ENCODE peak calls at places on chromosome 10, in ten cellular contexts. One of them, this sample, is unnamed.
A peak's percentile ranks its signal among the peaks of the same experiment; 100 is the strongest.

GRCh38 chr10:79985481-79986072 is 36.7 kb upstream of the SFTPD start:
- DNase-seq in uterus: no peak
- DNase-seq in HCT116: no peak
- DNase-seq in endothelial cell of umbilical vein: no peak
- DNase-seq in GM12891: no peak
- DNase-seq in prostate gland: no peak
- DNase-seq in stomach: no peak
- DNase-seq in body of pancreas: no peak
- DNase-seq in esophagus squamous epithelium: no peak
- DNase-seq in vagina: no peak
- DNase-seq in this sample: no peak

GRCh38 chr10:22442063-22442462 is 96.8 kb downstream of the SPAG6 start:
- DNase-seq in uterus: no peak
- DNase-seq in HCT116: no peak
- DNase-seq in endothelial cell of umbilical vein: no peak
- DNase-seq in GM12891: no peak
- DNase-seq in prostate gland: no peak
- DNase-seq in stomach: no peak
- DNase-seq in body of pancreas: no peak
- DNase-seq in esophagus squamous epithelium: no peak
- DNase-seq in vagina: no peak
- DNase-seq in this sample: no peak

GRCh38 chr10:71212249-71213126 is at the start of gene UNC5B:
- DNase-seq in uterus: peak; percentile 93
- DNase-seq in HCT116: peak; percentile 76
- DNase-seq in endothelial cell of umbilical vein: peak; percentile 80
- DNase-seq in GM12891: peak; percentile 65
- DNase-seq in prostate gland: peak; percentile 88
- DNase-seq in stomach: peak; percentile 92
- DNase-seq in body of pancreas: peak; percentile 92
- DNase-seq in esophagus squamous epithelium: no peak
- DNase-seq in vagina: no peak
- DNase-seq in this sample: peak; percentile 81

GRCh38 chr10:52261362-52261761 is 52.7 kb upstream of the DKK1 start:
- DNase-seq in uterus: no peak
- DNase-seq in HCT116: no peak
- DNase-seq in endothelial cell of umbilical vein: no peak
- DNase-seq in GM12891: no peak
- DNase-seq in prostate gland: no peak
- DNase-seq in stomach: no peak
- DNase-seq in body of pancreas: no peak
- DNase-seq in esophagus squamous epithelium: no peak
- DNase-seq in vagina: no peak
- DNase-seq in this sample: no peak

GRCh38 chr10:31612082-31612481 is 293.1 kb downstream of the ZEB1 start:
- DNase-seq in uterus: no peak
- DNase-seq in HCT116: no peak
- DNase-seq in endothelial cell of umbilical vein: no peak
- DNase-seq in GM12891: no peak
- DNase-seq in prostate gland: no peak
- DNase-seq in stomach: no peak
- DNase-seq in body of pancreas: no peak
- DNase-seq in esophagus squamous epithelium: no peak
- DNase-seq in vagina: no peak
- DNase-seq in this sample: no peak

GRCh38 chr10:102628451-102628911 is 15.8 kb upstream of the TRIM8 start:
- DNase-seq in uterus: peak; percentile 53
- DNase-seq in HCT116: no peak
- DNase-seq in endothelial cell of umbilical vein: peak; percentile 30
- DNase-seq in GM12891: no peak
- DNase-seq in prostate gland: no peak
- DNase-seq in stomach: no peak
- DNase-seq in body of pancreas: peak; percentile 37
- DNase-seq in esophagus squamous epithelium: no peak
- DNase-seq in vagina: no peak
- DNase-seq in this sample: no peak

GRCh38 chr10:3935141-3935540 is 150.1 kb upstream of the KLF6 start:
- DNase-seq in uterus: peak; percentile 63
- DNase-seq in HCT116: no peak
- DNase-seq in endothelial cell of umbilical vein: peak; percentile 26
- DNase-seq in GM12891: peak; percentile 81
- DNase-seq in prostate gland: peak; percentile 38
- DNase-seq in stomach: no peak
- DNase-seq in body of pancreas: no peak
- DNase-seq in esophagus squamous epithelium: no peak
- DNase-seq in vagina: no peak
- DNase-seq in this sample: no peak

GRCh38 chr10:31362023-31362641 is 43.1 kb downstream of the ZEB1 start:
- DNase-seq in uterus: no peak
- DNase-seq in HCT116: no peak
- DNase-seq in endothelial cell of umbilical vein: no peak
- DNase-seq in GM12891: no peak
- DNase-seq in prostate gland: no peak
- DNase-seq in stomach: no peak
- DNase-seq in body of pancreas: no peak
- DNase-seq in esophagus squamous epithelium: no peak
- DNase-seq in vagina: no peak
- DNase-seq in this sample: no peak

DNA sequence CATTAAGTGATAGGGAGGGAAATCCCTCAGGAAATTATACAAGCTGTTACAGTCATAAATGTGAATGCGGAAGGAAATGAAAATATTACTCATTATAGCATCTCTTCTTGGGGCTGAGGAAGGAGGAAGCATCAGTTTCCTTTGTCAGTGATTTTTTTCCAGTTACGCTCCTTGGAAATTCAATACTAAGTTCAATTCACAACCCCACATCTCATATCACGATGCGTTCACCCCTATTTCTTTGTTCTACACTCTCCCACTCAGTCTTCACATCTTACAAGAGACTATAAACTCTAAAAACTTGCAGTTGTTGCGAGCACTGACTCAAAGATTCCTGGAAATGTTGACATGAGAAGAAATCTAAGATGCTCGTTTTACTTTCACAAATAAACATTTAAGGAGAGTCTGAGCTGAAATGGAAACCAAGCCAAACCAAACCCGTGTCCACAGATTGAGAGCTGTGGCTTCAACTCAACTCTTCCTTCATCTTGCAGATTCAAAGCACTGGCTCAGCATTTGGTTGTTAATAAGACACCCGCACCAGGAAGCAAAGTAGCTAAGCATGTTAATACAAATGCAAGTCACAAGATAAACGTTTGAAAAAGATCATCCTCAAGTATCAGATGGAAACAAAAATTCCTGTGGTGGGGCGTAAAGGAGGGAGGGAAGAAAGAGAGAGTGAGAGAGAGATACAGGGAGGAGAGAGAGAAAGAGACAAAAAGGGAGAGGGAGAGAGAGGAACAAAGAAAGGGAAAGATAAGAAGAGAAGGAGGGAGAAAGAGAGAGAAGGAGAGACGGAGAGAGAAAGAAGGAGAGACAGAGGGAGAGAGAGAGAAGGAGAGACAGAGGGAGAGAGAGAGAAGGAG is 150.0 kb upstream of the RSU1 start:
- DNase-seq in uterus: no peak
- DNase-seq in HCT116: no peak
- DNase-seq in endothelial cell of umbilical vein: peak; percentile 74
- DNase-seq in GM12891: no peak
- DNase-seq in prostate gland: no peak
- DNase-seq in stomach: no peak
- DNase-seq in body of pancreas: no peak
- DNase-seq in esophagus squamous epithelium: no peak
- DNase-seq in vagina: no peak
- DNase-seq in this sample: no peak
- TF ChIP-seq POLR2A in uterus: no peak
- TF ChIP-seq POLR2A in HCT116: no peak
- TF ChIP-seq POLR2A in endothelial cell of umbilical vein: peak; percentile 19
- TF ChIP-seq POLR2A in GM12891: no peak
- TF ChIP-seq POLR2A in prostate gland: no peak
- TF ChIP-seq POLR2A in stomach: no peak
- TF ChIP-seq POLR2A in body of pancreas: no peak
- TF ChIP-seq POLR2A in esophagus squamous epithelium: no peak
- TF ChIP-seq POLR2A in vagina: no peak
- TF ChIP-seq POLR2A in this sample: no peak

GRCh38 chr10:43389867-43390266 is 18.4 kb downstream of the FXYD4 start:
- DNase-seq in uterus: no peak
- DNase-seq in HCT116: no peak
- DNase-seq in endothelial cell of umbilical vein: no peak
- DNase-seq in GM12891: no peak
- DNase-seq in prostate gland: no peak
- DNase-seq in stomach: no peak
- DNase-seq in body of pancreas: no peak
- DNase-seq in esophagus squamous epithelium: no peak
- DNase-seq in vagina: no peak
- DNase-seq in this sample: no peak
- TF ChIP-seq POLR2A in uterus: no peak
- TF ChIP-seq POLR2A in HCT116: no peak
- TF ChIP-seq POLR2A in endothelial cell of umbilical vein: no peak
- TF ChIP-seq POLR2A in GM12891: peak; percentile 18
- TF ChIP-seq POLR2A in prostate gland: no peak
- TF ChIP-seq POLR2A in stomach: no peak
- TF ChIP-seq POLR2A in body of pancreas: no peak
- TF ChIP-seq POLR2A in esophagus squamous epithelium: no peak
- TF ChIP-seq POLR2A in vagina: no peak
- TF ChIP-seq POLR2A in this sample: no peak

GRCh38 chr10:26440091-26440445 is 1.9 kb downstream of the APBB1IP start:
- DNase-seq in uterus: no peak
- DNase-seq in HCT116: no peak
- DNase-seq in endothelial cell of umbilical vein: no peak
- DNase-seq in GM12891: no peak
- DNase-seq in prostate gland: no peak
- DNase-seq in stomach: no peak
- DNase-seq in body of pancreas: no peak
- DNase-seq in esophagus squamous epithelium: no peak
- DNase-seq in vagina: no peak
- DNase-seq in this sample: no peak

GRCh38 chr10:26437637-26438461 is at the start of gene APBB1IP:
- DNase-seq in uterus: peak; percentile 19
- DNase-seq in HCT116: no peak
- DNase-seq in endothelial cell of umbilical vein: no peak
- DNase-seq in GM12891: no peak
- DNase-seq in prostate gland: no peak
- DNase-seq in stomach: peak; percentile 65
- DNase-seq in body of pancreas: peak; percentile 17
- DNase-seq in esophagus squamous epithelium: peak; percentile 39
- DNase-seq in vagina: no peak
- DNase-seq in this sample: no peak

GRCh38 chr10:26436848-26437247 is 1.3 kb upstream of the APBB1IP start:
- DNase-seq in uterus: no peak
- DNase-seq in HCT116: no peak
- DNase-seq in endothelial cell of umbilical vein: no peak
- DNase-seq in GM12891: no peak
- DNase-seq in prostate gland: no peak
- DNase-seq in stomach: no peak
- DNase-seq in body of pancreas: no peak
- DNase-seq in esophagus squamous epithelium: no peak
- DNase-seq in vagina: no peak
- DNase-seq in this sample: no peak

GRCh38 chr10:26439436-26440090 is 1.4 kb downstream of the APBB1IP start:
- DNase-seq in uterus: no peak
- DNase-seq in HCT116: no peak
- DNase-seq in endothelial cell of umbilical vein: no peak
- DNase-seq in GM12891: no peak
- DNase-seq in prostate gland: no peak
- DNase-seq in stomach: no peak
- DNase-seq in body of pancreas: no peak
- DNase-seq in esophagus squamous epithelium: no peak
- DNase-seq in vagina: no peak
- DNase-seq in this sample: no peak

DNA sequence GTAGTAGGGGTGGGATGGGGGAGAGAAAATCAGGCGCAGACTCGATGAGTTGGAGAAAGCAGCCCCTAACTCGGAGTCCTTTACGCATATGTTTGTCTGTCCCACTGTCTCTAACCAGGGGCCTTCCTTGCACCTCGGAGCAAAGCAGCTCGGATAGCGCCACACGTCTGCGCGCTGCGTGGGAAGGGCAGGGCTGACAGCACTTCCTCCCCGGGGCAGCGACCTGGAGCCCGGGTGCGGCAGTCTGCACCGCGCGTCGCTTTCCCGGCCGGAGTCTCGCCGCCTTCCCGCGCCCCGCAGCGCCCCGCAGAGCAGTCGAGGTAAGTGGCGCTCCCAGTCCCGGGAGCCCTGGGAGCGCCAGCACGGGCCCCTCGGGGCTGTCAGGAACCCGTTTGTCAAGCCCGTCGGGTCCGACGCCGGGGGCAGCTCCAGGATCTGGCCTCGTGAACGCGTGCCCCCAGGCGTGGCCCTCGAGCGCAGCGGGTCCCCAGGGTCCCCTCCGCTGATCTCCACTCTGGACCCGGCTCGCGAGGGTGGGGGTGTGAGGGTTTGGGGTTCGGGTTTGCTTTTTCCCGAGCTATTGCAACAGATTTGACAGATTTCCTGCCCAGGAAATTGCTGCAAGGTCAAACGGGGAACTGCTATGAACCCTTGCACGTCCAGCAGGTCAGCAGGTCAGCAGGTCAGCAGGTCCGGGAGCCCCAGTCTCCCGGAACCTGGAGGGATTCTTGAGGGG is 561 bp downstream of the APBB1IP start:
- DNase-seq in uterus: no peak
- DNase-seq in HCT116: no peak
- DNase-seq in endothelial cell of umbilical vein: no peak
- DNase-seq in GM12891: peak; percentile 54
- DNase-seq in prostate gland: no peak
- DNase-seq in stomach: no peak
- DNase-seq in body of pancreas: peak; percentile 12
- DNase-seq in esophagus squamous epithelium: no peak
- DNase-seq in vagina: no peak
- DNase-seq in this sample: no peak
- TF ChIP-seq POLR2A in uterus: no peak
- TF ChIP-seq POLR2A in HCT116: no peak
- TF ChIP-seq POLR2A in endothelial cell of umbilical vein: no peak
- TF ChIP-seq POLR2A in GM12891: peak; percentile 68
- TF ChIP-seq POLR2A in prostate gland: no peak
- TF ChIP-seq POLR2A in stomach: no peak
- TF ChIP-seq POLR2A in body of pancreas: no peak
- TF ChIP-seq POLR2A in esophagus squamous epithelium: no peak
- TF ChIP-seq POLR2A in vagina: no peak
- TF ChIP-seq POLR2A in this sample: no peak

DNA sequence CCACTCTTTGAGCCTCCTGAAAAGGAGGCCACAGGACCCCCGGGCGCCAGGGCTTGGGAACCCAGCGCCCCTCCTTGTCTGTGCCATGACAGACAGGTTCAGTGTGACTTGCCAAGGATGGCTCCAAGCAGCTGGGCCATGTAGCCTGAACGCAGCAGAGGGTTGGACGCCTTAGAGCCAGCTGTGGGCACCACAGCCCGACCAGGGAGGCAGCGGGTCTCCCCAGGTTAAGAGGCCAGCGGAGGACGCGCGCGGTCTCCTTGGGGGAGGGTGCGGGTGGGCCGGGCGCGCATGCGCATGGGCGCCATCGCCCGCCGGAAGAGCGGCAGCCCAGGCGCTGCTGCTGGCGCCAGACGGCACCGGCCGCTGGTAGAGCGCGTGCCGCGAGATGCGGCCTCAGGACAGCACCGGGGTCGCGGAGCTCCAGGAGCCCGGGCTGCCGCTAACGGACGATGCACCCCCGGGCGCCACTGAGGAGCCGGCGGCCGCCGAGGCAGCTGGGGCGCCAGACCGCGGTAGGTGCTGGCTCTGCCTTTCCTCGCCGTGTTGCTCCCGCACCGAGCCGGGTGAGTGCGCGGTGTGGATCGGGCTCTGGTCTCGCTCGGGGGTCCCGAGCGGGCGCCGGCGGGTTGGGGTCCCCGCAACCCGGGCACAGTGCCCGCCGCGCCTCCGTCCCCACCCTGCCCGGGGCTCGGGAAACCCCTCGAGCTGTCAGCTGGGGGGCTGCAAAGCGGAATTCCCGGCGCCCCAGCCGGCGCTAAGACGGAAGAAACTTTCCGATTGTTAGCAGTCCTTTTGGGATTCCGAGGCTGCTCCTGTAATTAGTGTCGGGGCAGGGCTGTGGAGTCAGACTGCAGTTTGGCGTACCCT is at the start of gene SLC35G1:
- DNase-seq in uterus: peak; percentile 65
- DNase-seq in HCT116: peak; percentile 38
- DNase-seq in endothelial cell of umbilical vein: peak; percentile 81
- DNase-seq in GM12891: peak; percentile 82
- DNase-seq in prostate gland: peak; percentile 24
- DNase-seq in stomach: peak; percentile 67
- DNase-seq in body of pancreas: peak; percentile 71
- DNase-seq in esophagus squamous epithelium: no peak
- DNase-seq in vagina: no peak
- DNase-seq in this sample: peak; percentile 91
- TF ChIP-seq POLR2A in uterus: no peak
- TF ChIP-seq POLR2A in HCT116: peak; percentile 91
- TF ChIP-seq POLR2A in endothelial cell of umbilical vein: peak; percentile 97
- TF ChIP-seq POLR2A in GM12891: peak; percentile 80
- TF ChIP-seq POLR2A in prostate gland: peak; percentile 59
- TF ChIP-seq POLR2A in stomach: no peak
- TF ChIP-seq POLR2A in body of pancreas: peak; percentile 84
- TF ChIP-seq POLR2A in esophagus squamous epithelium: peak; percentile 64
- TF ChIP-seq POLR2A in vagina: no peak
- TF ChIP-seq POLR2A in this sample: peak; percentile 98

This sample was measured in H54.